ENCODE peak calls at places on chromosomes 1 and 21, in six cellular contexts. C is naive thymus-derived CD4-positive, alpha-beta T cell; V is lower lobe of right lung; B is right lobe of liver; J is Panc1; S is left lung. E is an unnamed sample.

GRCh38 chr1:106798991-106799390 is 257.5 kb upstream of the PRMT6 start:
- ATAC-seq in C (no peak), S (no peak), V (no peak), B (no peak), J (no peak), E (no peak)

GRCh38 chr21:21097425-21097824 is 99.2 kb downstream of the NCAM2 start:
- ATAC-seq in C (no peak), V (no peak), J (no peak), B (no peak), S (no peak), E (no peak)

GRCh38 chr1:23496490-23497181 is 12.7 kb upstream of the ASAP3 start:
- ATAC-seq in C (peak; percentile 31), J (peak; percentile 49), V (peak; percentile 5), B (peak; percentile 11), S (no peak), E (peak; percentile 7)

GRCh38 chr1:221563476-221563921 is 178.4 kb downstream of the DUSP10 start:
- ATAC-seq in S (no peak), J (no peak), V (no peak), B (peak; percentile 72), C (no peak), E (no peak)

GRCh38 chr1:49465486-49466185 is 558.1 kb downstream of the AGBL4 start:
- ATAC-seq in B (no peak), V (no peak), C (no peak), S (no peak), J (no peak), E (no peak)

GRCh38 chr1:165815725-165816124 is 11.7 kb upstream of the UCK2 start:
- ATAC-seq in S (no peak), J (no peak), V (no peak), B (no peak), C (no peak), E (no peak)

GRCh38 chr1:30930631-30931173 is 22.1 kb upstream of the SDC3 start:
- ATAC-seq in J (no peak), C (no peak), V (no peak), B (no peak), S (no peak), E (no peak)

GRCh38 chr1:202553560-202554038 is 156.7 kb downstream of the SYT2 start:
- ATAC-seq in B (peak; percentile 68), C (peak; percentile 53), V (peak; percentile 69), S (peak; percentile 64), J (peak; percentile 56), E (no peak)

GRCh38 chr1:246169486-246169885 is 337.6 kb downstream of the SMYD3 start:
- ATAC-seq in S (no peak), V (no peak), C (no peak), B (no peak), J (no peak), E (no peak)

GRCh38 chr1:231757101-231757404 is 130.5 kb downstream of the DISC1 start:
- ATAC-seq in C (peak; percentile 54), V (peak; percentile 29), S (peak; percentile 65), B (peak; percentile 48), J (peak; percentile 63), E (no peak)

GRCh38 chr1:222018051-222018450 is 276.2 kb upstream of the DUSP10 start:
- ATAC-seq in S (no peak), B (no peak), C (no peak), J (no peak), V (no peak), E (no peak)

GRCh38 chr1:206506405-206506802 is 927 bp upstream of the RASSF5 start:
- ATAC-seq in V (no peak), J (no peak), C (no peak), S (no peak), B (no peak), E (no peak)

DNA sequence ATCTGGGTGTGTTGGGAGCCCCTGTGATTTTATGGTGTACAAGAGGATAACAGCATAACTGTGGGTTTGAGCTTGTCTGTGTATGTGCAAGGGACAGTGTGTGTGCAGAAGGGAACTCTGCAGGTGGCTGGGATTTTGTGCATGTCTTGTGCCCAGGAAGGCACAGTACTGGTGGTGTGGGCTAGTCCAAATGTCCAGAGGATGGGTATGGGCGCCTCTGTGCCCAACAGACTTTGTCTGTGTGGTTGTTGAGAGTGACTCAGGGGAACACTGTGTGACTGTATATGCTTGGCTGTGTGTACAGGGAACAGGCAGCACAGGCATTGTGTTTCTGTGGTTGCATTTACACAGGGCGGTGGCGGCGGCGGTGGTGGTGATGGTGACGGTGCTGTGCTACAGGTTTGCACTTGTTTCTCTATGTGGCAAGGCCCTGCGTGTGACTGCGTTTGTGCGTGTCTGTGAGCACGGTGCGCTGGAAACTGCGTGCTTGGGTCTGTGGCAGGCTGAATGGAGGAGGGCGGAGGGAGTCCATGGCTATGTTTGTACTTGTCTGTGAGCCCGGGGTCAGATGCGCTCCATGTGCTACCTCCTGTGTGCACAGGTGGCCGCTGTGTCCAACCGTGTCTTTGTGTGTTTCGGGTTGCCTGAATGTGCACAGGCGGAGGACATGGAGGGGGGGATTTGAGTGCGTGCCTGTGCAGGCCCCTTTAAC is 32.3 kb upstream of the WASF2 start:
- ATAC-seq in V (peak; percentile 9), B (no peak), C (peak; percentile 67), J (no peak), S (no peak), E (no peak)
- H3K4me3 ChIP-seq in V (peak overlapping the region; percentile 28), B (no peak overlapping the region), C (peak overlapping the region; percentile 74), J (no peak overlapping the region), S (peak overlapping the region; percentile 7), E (no peak overlapping the region)

DNA sequence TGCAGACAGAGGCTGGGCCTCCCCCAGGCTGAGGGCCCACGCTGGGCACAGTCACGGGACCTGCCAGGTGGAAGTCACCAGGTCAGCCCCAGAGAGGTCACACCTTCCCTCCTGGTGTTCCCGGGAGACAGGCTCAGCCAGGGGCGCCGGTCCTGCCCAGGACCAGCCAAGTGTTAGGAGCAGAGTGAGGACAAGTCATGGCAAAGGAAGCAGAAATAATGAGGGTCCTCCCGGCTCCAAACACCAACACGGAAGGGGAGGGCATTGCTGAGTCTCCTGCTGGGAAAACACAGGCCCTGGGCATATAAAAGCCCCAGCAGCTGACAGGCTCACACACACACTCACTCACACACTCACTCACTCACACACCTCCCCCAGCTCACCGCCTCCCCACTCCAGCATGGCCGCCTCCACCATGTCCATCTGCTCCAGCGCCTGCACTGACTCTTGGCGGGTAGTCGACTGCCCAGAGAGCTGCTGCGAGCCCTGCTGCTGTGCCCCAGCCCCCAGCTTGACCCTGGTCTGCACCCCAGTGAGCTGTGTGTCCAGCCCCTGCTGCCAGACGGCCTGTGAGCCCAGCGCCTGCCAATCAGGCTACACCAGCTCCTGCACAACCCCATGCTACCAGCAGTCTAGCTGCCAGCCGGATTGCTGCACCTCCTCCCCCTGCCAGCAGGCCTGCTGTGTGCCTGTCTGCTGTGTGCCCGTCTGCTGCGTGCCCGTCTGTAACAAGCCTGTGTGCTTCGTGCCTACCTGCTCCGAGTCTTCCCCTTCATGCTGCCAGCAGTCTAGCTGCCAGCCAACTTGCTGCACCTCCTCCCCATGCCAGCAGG is at the start of gene KRTAP10-10:
- ATAC-seq in J (peak; percentile 60), B (no peak), V (peak; percentile 22), S (no peak), C (no peak), E (no peak)
- H3K4me3 ChIP-seq in J (no peak within 1 kb of the TSS), B (no peak within 1 kb of the TSS), V (no peak within 1 kb of the TSS), S (no peak within 1 kb of the TSS), C (no peak within 1 kb of the TSS), E (no peak within 1 kb of the TSS)

GRCh38 chr1:90725961-90726715 is 9.0 kb upstream of the BARHL2 start:
- ATAC-seq in J (peak; percentile 19), B (peak; percentile 16), V (no peak), S (no peak), C (no peak), E (no peak)
- H3K4me3 ChIP-seq in J (peak overlapping the region; percentile 53), B (no peak overlapping the region), V (peak overlapping the region; percentile 30), S (no peak overlapping the region), C (peak overlapping the region; percentile 18), E (no peak overlapping the region)

GRCh38 chr1:236686815-236687160 is 489 bp downstream of the ACTN2 start:
- ATAC-seq in V (peak; percentile 33), B (no peak), C (no peak), S (peak; percentile 18), J (peak; percentile 46), E (peak; percentile 24)
- H3K4me3 ChIP-seq in V (peak overlapping the region; percentile 58), B (peak overlapping the region; percentile 11), C (peak overlapping the region; percentile 54), S (peak overlapping the region; percentile 39), J (no peak overlapping the region), E (peak overlapping the region; percentile 51)

DNA sequence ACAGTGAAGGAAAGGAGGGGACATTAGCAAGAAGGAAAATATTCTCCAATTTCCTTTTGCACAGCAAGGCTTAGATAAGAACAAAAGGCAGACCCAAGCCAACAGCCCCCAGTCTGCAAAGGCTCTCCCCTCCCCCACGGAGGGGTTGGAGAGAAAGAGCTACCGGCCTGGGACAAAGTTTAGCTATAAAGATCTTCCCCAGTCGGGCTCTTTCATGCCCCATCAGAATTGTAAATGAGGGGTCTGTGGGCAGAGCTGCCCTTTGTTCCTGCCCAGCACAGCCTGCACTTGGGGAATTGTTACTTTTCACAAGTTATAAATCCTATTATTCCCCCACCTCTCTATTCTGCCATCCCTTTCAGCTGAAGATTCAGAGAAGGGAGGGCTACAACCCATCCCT is 3.6 kb downstream of the MYCL start:
- ATAC-seq in C (no peak), J (no peak), S (no peak), B (no peak), V (no peak), E (no peak)
- H3K4me3 ChIP-seq in C (no peak overlapping the region), J (no peak overlapping the region), S (no peak overlapping the region), B (peak overlapping the region; percentile 75), V (no peak overlapping the region), E (no peak overlapping the region)